ENCODE peak calls at places on chromosomes 2 and 18, in six cellular contexts. One of them, this sample, is unnamed. For H3K4me1, the result is how much of the 10 kb centered on the place peaks cover.

GRCh38 chr18:58534535-58535301 is 94.2 kb downstream of the ALPK2 start:
- DNase-seq in left ventricle myocardium inferior: no peak
- DNase-seq in ovary: no peak
- DNase-seq in colonic mucosa: no peak
- DNase-seq in Peyer's patch: no peak
- DNase-seq in aorta: no peak
- DNase-seq in this sample: no peak

GRCh38 chr18:28594034-28594433 is 417.1 kb upstream of the CDH2 start:
- DNase-seq in left ventricle myocardium inferior: no peak
- DNase-seq in ovary: no peak
- DNase-seq in colonic mucosa: no peak
- DNase-seq in Peyer's patch: no peak
- DNase-seq in aorta: no peak
- DNase-seq in this sample: no peak

GRCh38 chr2:65388626-65389390 is 43.6 kb downstream of the SPRED2 start:
- DNase-seq in left ventricle myocardium inferior: no peak
- DNase-seq in ovary: no peak
- DNase-seq in colonic mucosa: no peak
- DNase-seq in Peyer's patch: no peak
- DNase-seq in aorta: no peak
- DNase-seq in this sample: no peak

GRCh38 chr2:98839292-98839691 is 96.7 kb downstream of the CRACDL start:
- DNase-seq in left ventricle myocardium inferior: no peak
- DNase-seq in ovary: no peak
- DNase-seq in colonic mucosa: no peak
- DNase-seq in Peyer's patch: no peak
- DNase-seq in aorta: no peak
- DNase-seq in this sample: no peak

GRCh38 chr2:127612111-127612822 is 33.7 kb upstream of the GPR17 start:
- DNase-seq in left ventricle myocardium inferior: no peak
- DNase-seq in ovary: no peak
- DNase-seq in colonic mucosa: no peak
- DNase-seq in Peyer's patch: peak
- DNase-seq in aorta: peak
- DNase-seq in this sample: peak

GRCh38 chr2:98909381-98910211 is 26.4 kb downstream of the CRACDL start:
- DNase-seq in left ventricle myocardium inferior: no peak
- DNase-seq in ovary: no peak
- DNase-seq in colonic mucosa: no peak
- DNase-seq in Peyer's patch: no peak
- DNase-seq in aorta: no peak
- DNase-seq in this sample: no peak

GRCh38 chr2:173524257-173524951 is 169.7 kb downstream of the CDCA7 start:
- DNase-seq in left ventricle myocardium inferior: no peak
- DNase-seq in ovary: no peak
- DNase-seq in colonic mucosa: no peak
- DNase-seq in Peyer's patch: no peak
- DNase-seq in aorta: no peak
- DNase-seq in this sample: no peak

GRCh38 chr2:64645014-64645418 is 8.7 kb downstream of the SERTAD2 start:
- DNase-seq in left ventricle myocardium inferior: peak
- DNase-seq in ovary: peak
- DNase-seq in colonic mucosa: peak
- DNase-seq in Peyer's patch: no peak
- DNase-seq in aorta: no peak
- DNase-seq in this sample: peak

GRCh38 chr2:170031288-170031687 is 146.7 kb upstream of the MYO3B start:
- DNase-seq in left ventricle myocardium inferior: no peak
- DNase-seq in ovary: no peak
- DNase-seq in colonic mucosa: no peak
- DNase-seq in Peyer's patch: no peak
- DNase-seq in aorta: no peak
- DNase-seq in this sample: no peak

GRCh38 chr18:35635171-35635570 is 53.6 kb downstream of the GALNT1 start:
- DNase-seq in left ventricle myocardium inferior: no peak
- DNase-seq in ovary: no peak
- DNase-seq in colonic mucosa: no peak
- DNase-seq in Peyer's patch: no peak
- DNase-seq in aorta: no peak
- DNase-seq in this sample: no peak

GRCh38 chr2:220446106-220446712 is 818.8 kb downstream of the SLC4A3 start:
- DNase-seq in left ventricle myocardium inferior: no peak
- DNase-seq in ovary: no peak
- DNase-seq in colonic mucosa: no peak
- DNase-seq in Peyer's patch: no peak
- DNase-seq in aorta: no peak
- DNase-seq in this sample: no peak

GRCh38 chr2:19547321-19547720 is 188.9 kb upstream of the OSR1 start:
- DNase-seq in left ventricle myocardium inferior: no peak
- DNase-seq in ovary: no peak
- DNase-seq in colonic mucosa: no peak
- DNase-seq in Peyer's patch: no peak
- DNase-seq in aorta: no peak
- DNase-seq in this sample: no peak

GRCh38 chr2:105646423-105647076 is 98.2 kb upstream of the NCK2 start:
- DNase-seq in left ventricle myocardium inferior: no peak
- DNase-seq in ovary: no peak
- DNase-seq in colonic mucosa: no peak
- DNase-seq in Peyer's patch: no peak
- DNase-seq in aorta: no peak
- DNase-seq in this sample: no peak

GRCh38 chr2:54818226-54818625 is 94.8 kb downstream of the EML6 start:
- DNase-seq in left ventricle myocardium inferior: no peak
- DNase-seq in ovary: no peak
- DNase-seq in colonic mucosa: no peak
- DNase-seq in Peyer's patch: no peak
- DNase-seq in aorta: no peak
- DNase-seq in this sample: no peak

GRCh38 chr2:234446404-234447076 is 50.3 kb downstream of the ARL4C start:
- DNase-seq in left ventricle myocardium inferior: peak
- DNase-seq in ovary: no peak
- DNase-seq in colonic mucosa: peak
- DNase-seq in Peyer's patch: peak
- DNase-seq in aorta: peak
- DNase-seq in this sample: peak

GRCh38 chr2:1055014-1055595 is 104.5 kb downstream of the SNTG2 start:
- DNase-seq in left ventricle myocardium inferior: no peak
- DNase-seq in ovary: no peak
- DNase-seq in colonic mucosa: no peak
- DNase-seq in Peyer's patch: no peak
- DNase-seq in aorta: no peak
- DNase-seq in this sample: no peak

GRCh38 chr18:527136-527535 is 26.6 kb upstream of the COLEC12 start:
- DNase-seq in left ventricle myocardium inferior: no peak
- DNase-seq in ovary: no peak
- DNase-seq in colonic mucosa: no peak
- DNase-seq in Peyer's patch: no peak
- DNase-seq in aorta: no peak
- DNase-seq in this sample: no peak

GRCh38 chr18:55732227-55733106 is 144.5 kb upstream of the TCF4 start:
- DNase-seq in left ventricle myocardium inferior: no peak
- DNase-seq in ovary: no peak
- DNase-seq in colonic mucosa: no peak
- DNase-seq in Peyer's patch: no peak
- DNase-seq in aorta: no peak
- DNase-seq in this sample: no peak

GRCh38 chr2:101558740-101559508 is 84.0 kb upstream of the RFX8 start:
- DNase-seq in left ventricle myocardium inferior: no peak
- DNase-seq in ovary: no peak
- DNase-seq in colonic mucosa: no peak
- DNase-seq in Peyer's patch: no peak
- DNase-seq in aorta: no peak
- DNase-seq in this sample: no peak

GRCh38 chr2:145137211-145137610 is 617.3 kb upstream of the ZEB2 start:
- DNase-seq in left ventricle myocardium inferior: no peak
- DNase-seq in ovary: no peak
- DNase-seq in colonic mucosa: no peak
- DNase-seq in Peyer's patch: no peak
- DNase-seq in aorta: no peak
- DNase-seq in this sample: no peak

GRCh38 chr2:167702227-167702626 is 545.2 kb downstream of the STK39 start:
- DNase-seq in left ventricle myocardium inferior: no peak
- DNase-seq in ovary: no peak
- DNase-seq in colonic mucosa: no peak
- DNase-seq in Peyer's patch: no peak
- DNase-seq in aorta: no peak
- DNase-seq in this sample: no peak

GRCh38 chr2:167697194-167697593 is 550.2 kb downstream of the STK39 start:
- DNase-seq in left ventricle myocardium inferior: no peak
- DNase-seq in ovary: no peak
- DNase-seq in colonic mucosa: no peak
- DNase-seq in Peyer's patch: no peak
- DNase-seq in aorta: no peak
- DNase-seq in this sample: no peak

GRCh38 chr2:167692191-167692590 is 555.2 kb downstream of the STK39 start:
- DNase-seq in left ventricle myocardium inferior: no peak
- DNase-seq in ovary: no peak
- DNase-seq in colonic mucosa: no peak
- DNase-seq in Peyer's patch: no peak
- DNase-seq in aorta: no peak
- DNase-seq in this sample: no peak

GRCh38 chr2:167697961-167698360 is 549.4 kb downstream of the STK39 start:
- DNase-seq in left ventricle myocardium inferior: no peak
- DNase-seq in ovary: no peak
- DNase-seq in colonic mucosa: no peak
- DNase-seq in Peyer's patch: no peak
- DNase-seq in aorta: no peak
- DNase-seq in this sample: no peak
- H3K4me3 ChIP-seq in left ventricle myocardium inferior: no peak
- H3K4me3 ChIP-seq in ovary: no peak
- H3K4me3 ChIP-seq in colonic mucosa: no peak
- H3K4me3 ChIP-seq in Peyer's patch: no peak
- H3K4me3 ChIP-seq in aorta: no peak
- H3K4me3 ChIP-seq in this sample: no peak

GRCh38 chr18:6731197-6731596 is 1.7 kb downstream of the ARHGAP28 start:
- DNase-seq in left ventricle myocardium inferior: no peak
- DNase-seq in ovary: no peak
- DNase-seq in colonic mucosa: no peak
- DNase-seq in Peyer's patch: no peak
- DNase-seq in aorta: no peak
- DNase-seq in this sample: no peak

GRCh38 chr18:6728318-6728717 is 1.2 kb upstream of the ARHGAP28 start:
- DNase-seq in left ventricle myocardium inferior: no peak
- DNase-seq in ovary: no peak
- DNase-seq in colonic mucosa: no peak
- DNase-seq in Peyer's patch: no peak
- DNase-seq in aorta: no peak
- DNase-seq in this sample: no peak

GRCh38 chr18:6732952-6733351 is 3.4 kb downstream of the ARHGAP28 start:
- DNase-seq in left ventricle myocardium inferior: no peak
- DNase-seq in ovary: no peak
- DNase-seq in colonic mucosa: no peak
- DNase-seq in Peyer's patch: no peak
- DNase-seq in aorta: no peak
- DNase-seq in this sample: no peak

GRCh38 chr18:6728809-6729246 is 688 bp upstream of the ARHGAP28 start:
- DNase-seq in left ventricle myocardium inferior: no peak
- DNase-seq in ovary: no peak
- DNase-seq in colonic mucosa: no peak
- DNase-seq in Peyer's patch: no peak
- DNase-seq in aorta: no peak
- DNase-seq in this sample: no peak

GRCh38 chr18:6729247-6730091 is at the start of gene ARHGAP28:
- DNase-seq in left ventricle myocardium inferior: peak
- DNase-seq in ovary: peak
- DNase-seq in colonic mucosa: peak
- DNase-seq in Peyer's patch: peak
- DNase-seq in aorta: peak
- DNase-seq in this sample: peak
- H3K27ac ChIP-seq in left ventricle myocardium inferior: peak
- H3K27ac ChIP-seq in ovary: peak
- H3K27ac ChIP-seq in colonic mucosa: peak
- H3K27ac ChIP-seq in Peyer's patch: peak
- H3K27ac ChIP-seq in aorta: no peak
- H3K27ac ChIP-seq in this sample: peak

DNA sequence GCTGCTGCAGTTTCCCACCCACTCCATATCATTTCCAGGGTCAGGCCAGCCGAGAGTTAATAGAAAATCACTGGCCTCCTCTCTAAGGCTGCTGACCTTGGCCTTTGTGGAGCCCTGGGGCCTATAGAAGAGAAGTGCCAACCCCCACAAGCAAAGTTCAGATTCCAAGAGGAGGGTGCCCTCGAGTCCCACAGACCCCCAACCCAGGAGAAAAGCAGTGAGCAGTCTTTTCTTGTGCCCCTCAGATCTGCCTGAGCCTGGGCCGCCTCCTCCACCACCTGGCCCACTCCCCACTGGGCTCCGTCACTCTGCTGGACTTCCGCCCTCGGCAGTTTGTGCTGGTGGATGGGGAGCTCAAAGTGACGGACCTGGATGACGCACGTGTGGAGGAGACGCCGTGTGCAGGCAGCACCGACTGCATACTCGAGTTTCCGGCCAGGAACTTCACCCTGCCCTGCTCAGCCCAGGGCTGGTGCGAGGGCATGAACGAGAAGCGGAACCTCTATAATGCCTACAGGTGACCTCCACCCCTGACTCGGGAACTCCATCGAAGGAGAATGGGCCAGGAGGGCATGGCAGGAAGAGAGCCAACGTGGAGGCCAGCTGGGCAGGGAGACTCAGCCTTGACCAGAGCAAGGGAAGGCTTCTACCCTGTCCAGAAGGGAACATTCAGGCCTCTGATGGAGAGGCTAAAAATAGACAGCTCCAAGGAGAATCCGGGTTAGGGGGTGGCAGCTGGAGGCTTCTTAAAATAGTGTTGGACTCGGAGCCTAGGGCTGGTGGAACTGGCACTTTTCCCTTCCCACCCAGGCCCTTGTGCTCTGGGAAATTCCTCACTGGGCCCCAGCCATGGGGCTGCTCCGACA is 6.2 kb downstream of the PKDCC start:
- DNase-seq in left ventricle myocardium inferior: peak
- DNase-seq in ovary: peak
- DNase-seq in colonic mucosa: peak
- DNase-seq in Peyer's patch: peak
- DNase-seq in aorta: peak
- DNase-seq in this sample: peak
- H3K4me1 ChIP-seq in left ventricle myocardium inferior: half or more
- H3K4me1 ChIP-seq in ovary: under half
- H3K4me1 ChIP-seq in colonic mucosa: under half
- H3K4me1 ChIP-seq in Peyer's patch: under half
- H3K4me1 ChIP-seq in aorta: under half
- H3K4me1 ChIP-seq in this sample: half or more

GRCh38 chr2:14358774-14359173 is 273.7 kb upstream of the LRATD1 start:
- DNase-seq in left ventricle myocardium inferior: no peak
- DNase-seq in ovary: no peak
- DNase-seq in colonic mucosa: no peak
- DNase-seq in Peyer's patch: no peak
- DNase-seq in aorta: no peak
- DNase-seq in this sample: no peak
- H3K4me3 ChIP-seq in left ventricle myocardium inferior: no peak
- H3K4me3 ChIP-seq in ovary: no peak
- H3K4me3 ChIP-seq in colonic mucosa: no peak
- H3K4me3 ChIP-seq in Peyer's patch: no peak
- H3K4me3 ChIP-seq in aorta: no peak
- H3K4me3 ChIP-seq in this sample: no peak

This sample was measured in tibial artery.